ENCODE peak calls at places on chromosomes 1 and 21, in seven cellular contexts. L is astrocyte of the cerebellum, P is left colon, G is GM10248, B is AG09309, F is NCI-H345, V is left cardiac atrium. I is an unnamed sample.
A peak's percentile ranks its signal among the peaks of the same experiment; 100 is the strongest.

GRCh38 chr1:53063744-53064515 is 1.9 kb downstream of the PODN start:
- DNase-seq in L (no peak), P (no peak), F (no peak), B (no peak), V (no peak), G (peak; percentile 17), I (no peak)

GRCh38 chr21:31897311-31897710 is 24.5 kb downstream of the HUNK start:
- DNase-seq in L (no peak), F (no peak), G (no peak), P (no peak), V (no peak), B (no peak), I (peak; percentile 77)

GRCh38 chr1:15028117-15028516 is 125.4 kb upstream of the TMEM51 start:
- DNase-seq in F (no peak), G (no peak), V (peak; percentile 71), L (peak; percentile 96), P (no peak), B (peak; percentile 75), I (peak; percentile 85)

GRCh38 chr1:66288048-66288447 is 245.9 kb upstream of the SGIP1 start:
- DNase-seq in G (no peak), F (no peak), V (no peak), B (no peak), P (no peak), L (no peak), I (no peak)

GRCh38 chr21:34199121-34199910 is 125.9 kb downstream of the MRPS6 start:
- DNase-seq in G (no peak), L (no peak), F (peak; percentile 29), B (no peak), V (no peak), P (no peak), I (no peak)

GRCh38 chr1:224045556-224045955 is 68.4 kb upstream of the FBXO28 start:
- DNase-seq in L (no peak), V (no peak), B (no peak), G (no peak), F (no peak), P (no peak), I (no peak)

GRCh38 chr1:14294860-14295259 is 303.6 kb upstream of the KAZN start:
- DNase-seq in L (peak; percentile 38), F (no peak), V (no peak), B (no peak), G (no peak), P (no peak), I (no peak)

GRCh38 chr1:201461193-201461657 is 7.8 kb downstream of the PHLDA3 start:
- DNase-seq in F (no peak), L (peak; percentile 65), G (no peak), B (peak; percentile 91), V (peak; percentile 51), P (no peak), I (peak; percentile 98)

GRCh38 chr1:236066828-236067386 is 2.0 kb upstream of the NID1 start:
- DNase-seq in F (no peak), P (peak; percentile 79), V (peak; percentile 75), B (no peak), G (peak; percentile 81), L (no peak), I (no peak)

GRCh38 chr1:232166942-232167341 is 463.0 kb downstream of the SIPA1L2 start:
- DNase-seq in V (no peak), B (no peak), F (peak; percentile 8), P (no peak), L (no peak), G (no peak), I (no peak)

GRCh38 chr1:219577331-219577730 is 35.6 kb downstream of the ZC3H11B start:
- DNase-seq in L (no peak), P (no peak), G (no peak), V (no peak), B (no peak), F (no peak), I (no peak)

GRCh38 chr1:228008391-228009115 is 1.8 kb downstream of the WNT3A start:
- DNase-seq in P (no peak), L (no peak), B (no peak), G (peak; percentile 25), V (no peak), F (no peak), I (no peak)

GRCh38 chr1:10380594-10381275 is 18.1 kb upstream of the PGD start:
- DNase-seq in F (no peak), G (no peak), P (no peak), L (peak; percentile 76), V (peak; percentile 30), B (peak; percentile 62), I (peak; percentile 97)

GRCh38 chr1:78070758-78071157 is 25.0 kb downstream of the GIPC2 start:
- DNase-seq in P (no peak), L (peak; percentile 52), G (no peak), V (no peak), F (no peak), B (peak; percentile 61), I (peak; percentile 94)

GRCh38 chr1:109484519-109484975 is 842 bp downstream of the ATXN7L2 start:
- DNase-seq in G (no peak), L (no peak), P (no peak), B (no peak), F (no peak), V (peak; percentile 22), I (no peak)

GRCh38 chr1:162389971-162390370 is 8.4 kb downstream of the C1orf226 start:
- DNase-seq in L (no peak), V (no peak), B (no peak), G (no peak), P (no peak), F (no peak), I (no peak)

GRCh38 chr1:33177996-33178540 is 3.8 kb downstream of the TRIM62 start:
- DNase-seq in V (no peak), B (no peak), G (no peak), F (no peak), P (no peak), L (no peak), I (no peak)

GRCh38 chr1:89953072-89953626 is 41.8 kb upstream of the ZNF326 start:
- DNase-seq in V (peak; percentile 41), F (no peak), P (peak; percentile 78), G (no peak), L (peak; percentile 62), B (peak; percentile 77), I (peak; percentile 92)

GRCh38 chr1:44778705-44779576 is 3.6 kb downstream of the RPS8 start:
- DNase-seq in P (no peak), V (no peak), B (no peak), G (no peak), F (no peak), L (no peak), I (no peak)

GRCh38 chr1:15252547-15252835 is 5.5 kb downstream of the FHAD1 start:
- DNase-seq in F (no peak), B (no peak), V (no peak), G (no peak), L (no peak), P (no peak), I (no peak)

GRCh38 chr1:47771766-47772165 is 225.4 kb downstream of the TRABD2B start:
- DNase-seq in V (no peak), B (no peak), L (no peak), F (no peak), G (no peak), P (peak; percentile 54), I (no peak)

GRCh38 chr1:6466023-6466422 is at the start of gene TNFRSF25:
- DNase-seq in B (no peak), P (peak; percentile 35), L (no peak), F (no peak), V (no peak), G (no peak), I (no peak)

GRCh38 chr1:75723989-75724471 is 479 bp upstream of the ACADM start:
- DNase-seq in B (no peak), G (peak; percentile 86), L (no peak), V (peak; percentile 90), F (peak; percentile 83), P (peak; percentile 89), I (peak; percentile 64)

GRCh38 chr1:212686069-212686468 is 13.6 kb downstream of the BATF3 start:
- DNase-seq in B (no peak), V (no peak), P (no peak), L (no peak), G (no peak), F (no peak), I (no peak)

GRCh38 chr1:232922475-232922874 is 27.9 kb upstream of the NTPCR start:
- DNase-seq in F (no peak), L (no peak), B (peak; percentile 69), V (no peak), P (no peak), G (no peak), I (peak; percentile 36)

GRCh38 chr21:34243562-34243961 is 120.2 kb upstream of the KCNE2 start:
- DNase-seq in F (peak; percentile 20), P (no peak), B (no peak), L (no peak), V (no peak), G (no peak), I (peak; percentile 11)

GRCh38 chr1:202571719-202572339 is 138.4 kb downstream of the SYT2 start:
- DNase-seq in V (no peak), F (peak; percentile 1), L (no peak), P (no peak), B (no peak), G (peak; percentile 50), I (peak; percentile 59)

GRCh38 chr1:59856725-59857338 is 42.1 kb downstream of the HOOK1 start:
- DNase-seq in L (no peak), F (no peak), P (peak; percentile 69), B (no peak), V (no peak), G (no peak), I (no peak)